ENCODE peak calls at places on chromosomes 13 and 19, in eight cellular contexts. Q is ecto neural progenitor cell; E is AG04450; J is tibial artery; T is stimulated activated CD8-positive, alpha-beta memory T cell treated with anti-CD3 and anti-CD28 coated beads, Interleukin-7, amount 100 ng/mL, for 1 hour; U is M059J; G is AG20443; Z is effector memory CD8-positive, alpha-beta T cell. Y is an unnamed sample.

GRCh38 chr13:51534075-51534817 is 50.0 kb upstream of the WDFY2 start:
- DNase-seq in G (no peak), U (no peak), Q (no peak), Z (peak; percentile 7), T (peak; percentile 15), E (no peak), J (no peak), Y (no peak)

GRCh38 chr13:83752141-83752540 is 130.1 kb downstream of the SLITRK1 start:
- DNase-seq in E (no peak), G (no peak), Z (no peak), T (no peak), J (no peak), Q (no peak), U (peak; percentile 42), Y (no peak)

GRCh38 chr19:33482486-33482885 is 39.1 kb downstream of the PEPD start:
- DNase-seq in Q (no peak), U (no peak), T (no peak), Z (no peak), G (no peak), E (no peak), J (no peak), Y (no peak)

GRCh38 chr13:24605923-24606372 is 74.3 kb upstream of the ATP12A start:
- DNase-seq in E (no peak), U (no peak), G (no peak), Z (no peak), Q (no peak), J (no peak), T (no peak), Y (no peak)

GRCh38 chr19:55552620-55553019 is 7.3 kb upstream of the SBK3 start:
- DNase-seq in Z (no peak), E (peak; percentile 51), U (peak; percentile 66), J (no peak), Q (no peak), T (no peak), G (peak; percentile 66), Y (no peak)

GRCh38 chr13:98344392-98344791 is 167.3 kb upstream of the RNF113B start:
- DNase-seq in U (no peak), E (no peak), G (no peak), Q (no peak), T (no peak), Z (no peak), J (no peak), Y (no peak)

GRCh38 chr19:11007376-11007775 is 46.5 kb downstream of the SMARCA4 start:
- DNase-seq in J (no peak), E (no peak), Z (no peak), G (no peak), U (no peak), T (no peak), Q (no peak), Y (no peak)

GRCh38 chr19:49667473-49667872 is 1.7 kb downstream of the BCL2L12 start:
- DNase-seq in U (no peak), Z (no peak), T (no peak), G (no peak), J (no peak), E (no peak), Q (no peak), Y (no peak)

GRCh38 chr19:38708413-38709024 is 35.8 kb downstream of the CAPN12 start:
- DNase-seq in U (no peak), E (no peak), Q (no peak), Z (no peak), G (no peak), T (no peak), J (no peak), Y (no peak)

GRCh38 chr19:7515471-7516226 is at the start of gene ZNF358:
- DNase-seq in U (peak; percentile 69), G (peak; percentile 95), Z (peak; percentile 30), T (no peak), J (peak; percentile 89), E (no peak), Q (peak; percentile 90), Y (peak; percentile 86)

GRCh38 chr19:45863840-45864628 is at the start of gene FOXA3:
- DNase-seq in Q (peak; percentile 79), E (no peak), J (no peak), Z (peak; percentile 58), U (peak; percentile 53), G (peak; percentile 78), T (no peak), Y (peak; percentile 71)

GRCh38 chr13:109331898-109332297 is 454.5 kb downstream of the IRS2 start:
- DNase-seq in Z (no peak), E (no peak), G (peak; percentile 27), J (no peak), U (peak; percentile 36), Q (no peak), T (no peak), Y (no peak)

GRCh38 chr13:60584976-60585375 is 188.0 kb downstream of the TDRD3 start:
- DNase-seq in T (no peak), G (no peak), E (no peak), U (peak; percentile 2), Q (peak; percentile 72), Z (no peak), J (no peak), Y (no peak)

GRCh38 chr13:71672527-71672926 is 194.5 kb downstream of the DACH1 start:
- DNase-seq in G (no peak), J (no peak), Q (no peak), E (no peak), Z (no peak), U (no peak), T (no peak), Y (peak; percentile 37)

GRCh38 chr13:77113496-77113895 is 86.5 kb upstream of the FBXL3 start:
- DNase-seq in T (no peak), G (no peak), Q (no peak), U (peak; percentile 24), E (no peak), J (no peak), Z (no peak), Y (no peak)

GRCh38 chr13:24943136-24943535 is 152.8 kb upstream of the PABPC3 start:
- DNase-seq in Z (no peak), G (no peak), U (no peak), E (no peak), Q (no peak), J (no peak), T (no peak), Y (no peak)

GRCh38 chr19:50387176-50387867 is 3.2 kb downstream of the POLD1 start:
- DNase-seq in Z (no peak), T (no peak), U (no peak), G (peak; percentile 30), J (no peak), Q (no peak), E (no peak), Y (no peak)

GRCh38 chr13:94480672-94481145 is 1.2 kb upstream of the DCT start:
- DNase-seq in G (peak; percentile 63), T (no peak), E (no peak), Q (no peak), Z (no peak), U (no peak), J (no peak), Y (no peak)

GRCh38 chr19:4108767-4109625 is 14.9 kb downstream of the MAP2K2 start:
- DNase-seq in G (no peak), E (no peak), T (peak; percentile 56), Q (no peak), Z (peak; percentile 80), U (no peak), J (no peak), Y (no peak)

GRCh38 chr19:41175825-41176734 is 16.9 kb upstream of the CYP2S1 start:
- DNase-seq in E (peak; percentile 58), G (peak; percentile 90), T (no peak), Q (peak; percentile 76), Z (no peak), U (peak; percentile 93), J (peak; percentile 76), Y (no peak)

GRCh38 chr13:95644611-95645052 is at the start of gene DZIP1:
- DNase-seq in U (peak; percentile 79), Q (peak; percentile 92), E (peak; percentile 64), Z (no peak), T (no peak), G (peak; percentile 93), J (peak; percentile 79), Y (peak; percentile 84)

GRCh38 chr13:21544515-21544914 is 59.5 kb downstream of the MICU2 start:
- DNase-seq in Q (no peak), J (no peak), E (no peak), T (no peak), U (no peak), Z (no peak), G (no peak), Y (no peak)

GRCh38 chr13:49996166-49996915 is 501 bp upstream of the TRIM13 start:
- DNase-seq in G (peak; percentile 96), Q (peak; percentile 95), J (peak; percentile 96), T (peak; percentile 64), Z (peak; percentile 79), E (peak; percentile 78), U (peak; percentile 78), Y (peak; percentile 92)

Y was measured in HEK293T.